ENCODE peak calls at places on chromosomes 7 and 10, in six cellular contexts. M is ELF-1, K is upper lobe of right lung, J is neuronal stem cell, R is SHP77 treated with DMSO at 0.1 percent for 48 hours, U is cardiac muscle cell. N is an unnamed sample.
A peak's percentile ranks its signal among the peaks of the same experiment; 100 is the strongest.

GRCh38 chr7:134140889-134141867 is 14.0 kb downstream of the LRGUK start:
- DNase-seq in M (peak; percentile 79), K (peak; percentile 79), J (peak; percentile 36), R (no peak), U (peak; percentile 74), N (peak; percentile 64)

GRCh38 chr7:104240400-104240799 is 32.6 kb upstream of the ORC5 start:
- DNase-seq in M (no peak), K (no peak), J (no peak), R (peak; percentile 15), U (peak; percentile 39), N (no peak)

GRCh38 chr7:128932862-128933821 is 4.6 kb upstream of the IRF5 start:
- DNase-seq in M (peak; percentile 38), K (peak; percentile 66), J (no peak), R (no peak), U (peak; percentile 21), N (peak; percentile 74)

GRCh38 chr7:39567294-39567693 is 1.1 kb downstream of the YAE1 start:
- DNase-seq in M (no peak), K (no peak), J (no peak), R (no peak), U (peak; percentile 22), N (no peak)

GRCh38 chr7:5452937-5453540 is 29.4 kb upstream of the TNRC18 start:
- DNase-seq in M (no peak), K (no peak), J (peak; percentile 72), R (no peak), U (peak; percentile 94), N (no peak)

GRCh38 chr10:42926831-42927230 is 144.2 kb downstream of the BMS1 start:
- DNase-seq in M (peak; percentile 86), K (no peak), J (peak; percentile 45), R (no peak), U (peak; percentile 77), N (no peak)

GRCh38 chr10:105579112-105579511 is 938.0 kb downstream of the SORCS3 start:
- DNase-seq in M (no peak), K (peak; percentile 32), J (no peak), R (no peak), U (no peak), N (no peak)

GRCh38 chr7:151631149-151631967 is 111.7 kb upstream of the RHEB start:
- DNase-seq in M (peak; percentile 53), K (no peak), J (peak; percentile 44), R (no peak), U (peak; percentile 36), N (peak; percentile 47)

GRCh38 chr10:80946957-80947722 is 409.4 kb downstream of the SH2D4B start:
- DNase-seq in M (no peak), K (no peak), J (no peak), R (no peak), U (no peak), N (no peak)